ENCODE peak calls at places on chromosomes 2 and 18, in four cellular contexts. Z is neural progenitor cell, F is stomach, U is esophagus muscularis mucosa. H is an unnamed sample. For H3K27me3, the result is how much of the 10 kb centered on the place peaks cover.

GRCh38 chr18:78699516-78699915 is 280.1 kb upstream of the SALL3 start:
- DNase-seq in F (no peak), U (no peak), Z (no peak), H (no peak)

GRCh38 chr2:3290655-3291054 is 87.0 kb downstream of the EIPR1 start:
- DNase-seq in U (no peak), F (peak), Z (no peak), H (no peak)

GRCh38 chr2:85988210-85988913 is 99.6 kb upstream of the ST3GAL5 start:
- DNase-seq in Z (no peak), F (no peak), U (peak), H (no peak)

GRCh38 chr2:108267117-108267516 is 21.6 kb upstream of the SULT1C2 start:
- DNase-seq in F (no peak), Z (no peak), U (peak), H (no peak)

GRCh38 chr2:908568-908967 is 42.1 kb upstream of the SNTG2 start:
- DNase-seq in F (no peak), Z (no peak), U (no peak), H (no peak)

GRCh38 chr2:136246086-136246669 is 128.2 kb upstream of the CXCR4 start:
- DNase-seq in Z (peak), F (peak), U (peak), H (peak)

GRCh38 chr2:85511008-85511895 is 27.7 kb upstream of the MAT2A start:
- DNase-seq in U (no peak), Z (no peak), F (no peak), H (no peak)

GRCh38 chr2:103660523-103660922 is 898.7 kb downstream of the TMEM182 start:
- DNase-seq in U (no peak), F (no peak), Z (no peak), H (no peak)

GRCh38 chr2:209685963-209686362 is 85.7 kb upstream of the UNC80 start:
- DNase-seq in U (no peak), F (no peak), Z (no peak), H (no peak)

GRCh38 chr2:172445851-172446250 is 18.5 kb downstream of the ITGA6 start:
- DNase-seq in U (no peak), F (no peak), Z (no peak), H (peak)

GRCh38 chr2:48356701-48357322 is 173.1 kb upstream of the STON1 start:
- DNase-seq in F (no peak), Z (no peak), U (no peak), H (no peak)

GRCh38 chr2:239777219-239777618 is 247.9 kb downstream of the NDUFA10 start:
- DNase-seq in F (peak), U (no peak), Z (no peak), H (no peak)

GRCh38 chr2:47174731-47175361 is 19.7 kb upstream of the STPG4 start:
- DNase-seq in Z (peak), F (peak), U (no peak), H (peak)

GRCh38 chr18:35581555-35582309 is at the start of gene GALNT1:
- DNase-seq in Z (peak), F (no peak), U (no peak), H (peak)

GRCh38 chr2:66575625-66576371 is 140.9 kb downstream of the MEIS1 start:
- DNase-seq in Z (peak), F (no peak), U (no peak), H (peak)

GRCh38 chr2:200223385-200223784 is 83.1 kb upstream of the SPATS2L start:
- DNase-seq in Z (no peak), U (no peak), F (no peak), H (no peak)

GRCh38 chr2:203706403-203706802 is at the start of gene CD28:
- DNase-seq in U (no peak), F (peak), Z (no peak), H (peak)

GRCh38 chr2:202703091-202703490 is 68.3 kb downstream of the FAM117B start:
- DNase-seq in Z (no peak), U (no peak), F (no peak), H (no peak)
- H3K27me3 ChIP-seq in Z (under half), U (under half), F (under half), H (under half)

DNA sequence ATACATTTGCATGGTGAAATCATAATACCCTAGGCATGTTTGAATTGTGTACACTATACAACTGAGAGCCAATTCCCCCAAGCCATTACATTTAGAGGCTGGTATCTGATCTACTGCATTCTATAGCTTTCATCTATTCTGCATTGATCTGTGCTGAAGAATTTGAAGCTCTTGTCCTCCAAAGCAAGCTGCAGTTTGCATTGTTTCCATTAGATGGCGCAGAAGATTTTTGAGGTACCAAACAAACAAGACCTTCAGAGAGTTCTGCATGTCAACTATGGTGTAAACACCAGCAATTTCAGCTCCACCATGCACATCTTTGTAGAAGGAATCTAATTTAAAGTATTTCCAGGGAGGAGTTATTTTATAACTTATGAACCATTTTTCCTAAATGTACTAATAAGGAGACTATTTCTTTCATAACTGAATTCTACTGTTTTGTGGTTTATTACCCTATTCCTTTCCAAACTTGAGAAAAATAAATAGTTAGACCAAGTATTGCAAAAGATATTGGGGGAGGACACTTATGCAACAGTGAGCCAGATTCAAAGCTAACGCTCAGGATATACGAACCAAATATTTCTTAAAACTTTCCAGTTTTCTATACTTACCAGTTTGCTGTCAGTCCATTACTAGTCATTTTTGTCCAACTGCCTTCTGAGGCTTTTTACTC is 761.8 kb upstream of the ACVR2A start:
- DNase-seq in U (no peak), Z (peak), F (peak), H (peak)
- TF ChIP-seq CTCF in U (peak), Z (peak), F (no peak), H (peak)

DNA sequence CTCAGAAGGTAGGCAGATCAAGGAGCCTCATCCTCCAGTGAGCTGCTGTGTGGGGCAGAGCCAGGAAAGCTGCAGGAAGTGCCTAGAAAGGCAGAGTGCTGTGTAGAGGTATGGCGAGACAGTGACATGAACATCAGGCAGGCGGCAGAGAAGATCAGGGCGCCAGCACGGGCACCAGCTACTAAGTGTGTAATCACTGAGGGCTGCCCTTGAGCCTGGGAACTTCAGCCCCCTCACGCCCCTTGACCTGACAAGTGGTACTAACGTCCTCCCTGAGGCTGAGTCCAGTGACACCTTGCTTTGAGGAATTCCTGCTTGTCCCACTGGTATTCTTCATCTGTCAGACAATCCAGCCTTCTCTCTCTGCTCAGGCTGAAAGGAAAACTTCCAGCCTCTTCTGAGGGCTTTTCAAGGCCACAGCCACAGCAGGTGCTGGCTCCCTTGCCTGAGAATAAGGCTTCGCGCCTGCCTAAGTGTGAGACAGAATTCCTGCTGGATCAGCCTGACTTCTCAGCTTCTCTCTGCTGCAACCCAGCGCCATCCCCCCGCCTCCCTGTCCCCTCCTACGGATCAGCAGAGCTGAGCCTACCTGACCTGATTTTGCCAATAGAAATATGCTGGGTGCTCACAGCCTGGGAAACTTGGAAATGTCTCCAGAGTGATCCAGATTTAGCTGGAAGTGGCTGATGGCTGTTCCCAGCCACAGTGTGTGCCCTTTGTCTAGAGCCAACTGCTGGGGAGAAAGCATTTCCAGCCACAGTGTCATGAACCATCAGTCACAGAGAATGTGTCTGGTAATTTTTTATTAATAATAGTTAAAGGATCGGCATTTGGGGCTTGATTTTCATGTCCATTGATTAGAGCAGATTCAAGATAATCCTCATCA is 148.0 kb downstream of the SMAD7 start:
- DNase-seq in U (no peak), Z (peak), F (peak), H (peak)
- H3K27ac ChIP-seq in U (peak), Z (no peak), F (no peak), H (no peak)

DNA sequence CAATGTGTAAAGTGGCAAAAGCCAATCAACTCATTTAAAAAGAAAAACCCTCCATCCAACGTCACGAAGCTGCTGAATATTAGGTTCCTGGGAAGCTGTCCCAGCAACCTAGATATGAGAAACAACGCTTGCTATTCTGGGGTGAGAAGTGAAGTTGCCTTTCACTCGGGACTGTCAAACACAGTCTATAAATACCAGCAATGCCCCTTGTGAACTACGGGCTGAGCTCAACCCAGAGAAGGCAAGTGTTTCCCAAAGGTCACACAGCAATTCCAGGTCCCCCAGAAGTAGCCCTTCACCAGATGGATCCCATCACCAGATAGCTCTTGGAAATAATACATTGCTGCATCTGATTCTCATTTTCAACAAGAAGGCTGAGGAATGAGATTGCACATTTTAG is 67.9 kb downstream of the BCL11A start:
- DNase-seq in U (no peak), F (no peak), Z (no peak), H (no peak)
- H3K27me3 ChIP-seq in U (under half), F (under half), Z (under half), H (under half)

GRCh38 chr2:20596973-20597867 is 53.7 kb downstream of the HS1BP3 start:
- DNase-seq in U (no peak), F (peak), Z (no peak), H (peak)
- TF ChIP-seq CTCF in U (no peak), F (no peak), Z (no peak), H (no peak)